ENCODE peak calls at places on chromosomes 6 and 20, in eight cellular contexts. A, F, W, I, P, U, N and G are unnamed samples.

GRCh38 chr6:11824986-11825385 is 46.4 kb upstream of the ADTRP start:
- DNase-seq in F (peak; percentile 66), P (no peak), U (no peak), I (no peak), W (peak; percentile 12), N (peak; percentile 93), A (peak; percentile 56), G (no peak)

GRCh38 chr6:80531676-80532619 is 425.5 kb downstream of the BCKDHB start:
- DNase-seq in W (peak; percentile 30), U (no peak), P (no peak), I (no peak), A (peak; percentile 61), F (no peak), N (no peak), G (no peak)

GRCh38 chr20:49097159-49097558 is 51.0 kb downstream of the CSE1L start:
- DNase-seq in P (no peak), N (no peak), W (no peak), I (no peak), U (no peak), F (no peak), A (no peak), G (no peak)

GRCh38 chr6:7201732-7202541 is 94.2 kb downstream of the RREB1 start:
- DNase-seq in W (no peak), I (no peak), N (peak; percentile 84), P (no peak), F (peak; percentile 83), U (peak; percentile 51), A (no peak), G (no peak)

GRCh38 chr6:39357998-39358686 is 35.6 kb upstream of the KCNK16 start:
- DNase-seq in U (peak; percentile 67), F (no peak), W (peak; percentile 82), I (no peak), A (peak; percentile 73), P (no peak), N (peak; percentile 23), G (peak; percentile 43)

GRCh38 chr6:11783524-11784064 is 5.0 kb upstream of the ADTRP start:
- DNase-seq in I (no peak), A (no peak), N (no peak), W (no peak), P (no peak), F (no peak), U (no peak), G (no peak)

GRCh38 chr6:3232017-3232838 is 4.8 kb upstream of the TUBB2B start:
- DNase-seq in I (no peak), P (no peak), W (no peak), A (no peak), F (no peak), U (no peak), N (no peak), G (no peak)

GRCh38 chr6:143513410-143513809 is 1.9 kb upstream of the FUCA2 start:
- DNase-seq in U (peak; percentile 44), F (no peak), I (peak; percentile 31), N (peak; percentile 51), P (no peak), W (peak; percentile 16), A (no peak), G (peak; percentile 41)

GRCh38 chr20:53930651-53931504 is 139.5 kb downstream of the BCAS1 start:
- DNase-seq in W (peak; percentile 55), N (peak; percentile 62), I (no peak), A (no peak), P (no peak), F (no peak), U (no peak), G (no peak)

GRCh38 chr6:894274-894673 is 201.3 kb upstream of the EXOC2 start:
- DNase-seq in F (no peak), U (no peak), A (no peak), P (no peak), W (no peak), I (no peak), N (no peak), G (no peak)
- TF ChIP-seq CTCF in F (peak; percentile 43), U (no peak), A (no peak), P (no peak), W (peak; percentile 15), I (no peak), N (no peak), G (no peak)

GRCh38 chr6:107657755-107658461 is 166.2 kb downstream of the SCML4 start:
- DNase-seq in I (peak; percentile 29), U (peak; percentile 39), W (peak; percentile 40), N (peak; percentile 97), A (no peak), P (no peak), F (peak; percentile 91), G (no peak)
- TF ChIP-seq CTCF in I (no peak), U (no peak), W (peak; percentile 3), N (peak; percentile 39), A (no peak), P (no peak), F (peak; percentile 11), G (no peak)

GRCh38 chr6:26028753-26029569 is 58.3 kb upstream of the HFE start:
- DNase-seq in P (no peak), I (no peak), A (no peak), F (no peak), U (no peak), N (no peak), W (no peak), G (no peak)

GRCh38 chr6:26025894-26026832 is 61.1 kb upstream of the HFE start:
- DNase-seq in W (peak; percentile 97), F (peak; percentile 79), I (peak; percentile 74), A (peak; percentile 92), N (peak; percentile 97), P (peak; percentile 94), U (peak; percentile 97), G (peak; percentile 98)

GRCh38 chr6:26028212-26028752 is 58.9 kb upstream of the HFE start:
- DNase-seq in A (no peak), W (no peak), P (no peak), N (no peak), F (no peak), U (no peak), I (no peak), G (no peak)

GRCh38 chr6:26026833-26027490 is 60.3 kb upstream of the HFE start:
- DNase-seq in P (peak; percentile 90), N (peak; percentile 99), W (peak; percentile 97), F (peak; percentile 91), U (peak; percentile 93), A (peak; percentile 91), I (peak; percentile 91), G (peak; percentile 97)

DNA sequence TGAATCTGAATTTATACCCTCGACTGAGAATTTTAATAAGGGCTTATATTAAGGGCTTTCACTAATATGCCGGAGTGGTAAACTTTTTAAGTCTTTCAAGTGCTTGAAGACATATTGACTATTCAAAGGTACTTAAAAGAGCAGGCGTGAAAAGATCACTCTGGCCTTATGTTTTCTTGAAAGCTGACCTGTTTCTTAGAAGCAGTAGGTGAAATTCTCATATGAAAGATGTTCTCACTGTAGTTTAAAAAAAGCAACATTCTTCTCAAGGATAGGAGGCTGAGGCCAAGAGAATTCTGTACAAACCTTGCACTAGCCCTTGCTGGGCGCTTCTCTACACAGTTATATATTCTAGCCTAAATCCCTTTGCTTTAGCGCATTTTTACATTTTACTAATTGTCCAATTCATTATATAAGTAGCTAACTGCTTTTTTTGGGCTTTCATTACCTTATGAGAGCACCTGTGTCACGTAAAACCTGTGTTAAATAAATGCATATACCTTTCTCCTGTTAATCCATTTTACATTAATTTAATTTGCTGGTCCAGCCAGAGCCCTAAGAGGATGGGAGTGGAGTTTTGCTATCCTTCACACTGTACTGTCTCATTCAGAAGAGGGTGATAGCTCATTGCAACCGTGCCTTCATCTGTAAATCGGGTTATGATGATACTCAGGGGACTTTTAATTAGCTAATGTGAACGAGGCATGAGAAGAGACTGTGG is 59.6 kb upstream of the HFE start:
- DNase-seq in U (no peak), A (no peak), P (no peak), N (no peak), I (no peak), F (no peak), W (no peak), G (no peak)
- TF ChIP-seq CTCF in U (no peak), A (no peak), P (no peak), N (no peak), I (no peak), F (no peak), W (no peak), G (no peak)

DNA sequence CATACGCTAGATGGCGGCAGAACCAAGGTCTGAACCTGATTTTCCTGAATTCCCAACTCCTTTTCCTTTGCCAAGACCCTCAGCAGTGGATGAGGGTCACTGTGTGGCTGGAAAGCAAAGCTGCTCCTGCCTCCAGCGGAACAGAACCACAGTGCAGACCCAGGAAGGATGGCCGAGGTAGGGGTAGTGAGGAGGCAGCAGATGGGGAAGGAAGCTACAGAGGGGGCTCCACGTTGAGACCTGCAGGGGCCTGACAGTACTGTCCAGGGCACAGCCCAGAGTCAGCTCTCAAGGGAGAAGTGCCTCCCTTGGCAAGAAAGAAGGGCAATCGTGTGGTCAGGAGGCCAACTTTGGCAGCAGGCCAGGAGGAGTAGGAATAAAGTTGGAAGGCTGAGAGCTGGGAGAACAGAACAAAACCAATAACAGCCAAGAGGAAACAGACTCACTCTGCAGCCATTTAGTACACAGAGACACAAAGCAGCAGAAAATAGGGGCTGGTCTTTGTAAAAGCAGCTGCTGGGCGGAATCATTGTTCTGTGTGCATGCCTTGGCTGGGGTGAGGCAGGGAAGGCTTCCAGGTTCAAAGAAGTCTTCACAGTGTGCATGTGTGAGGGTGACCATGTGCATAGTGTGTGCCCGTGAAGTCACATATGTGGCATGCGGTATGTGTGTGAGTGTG is 3.1 kb downstream of the GABRR2 start:
- DNase-seq in I (no peak), U (peak; percentile 75), W (peak; percentile 83), P (peak; percentile 58), F (no peak), A (peak; percentile 72), N (no peak), G (peak; percentile 43)
- TF ChIP-seq CTCF in I (no peak), U (no peak), W (peak; percentile 70), P (no peak), F (no peak), A (peak; percentile 65), N (no peak), G (no peak)

GRCh38 chr6:166830891-166831363 is 125.4 kb downstream of the RNASET2 start:
- DNase-seq in U (no peak), A (no peak), I (no peak), P (no peak), N (no peak), F (no peak), W (no peak), G (no peak)
- TF ChIP-seq CTCF in U (no peak), A (no peak), I (no peak), P (no peak), N (no peak), F (no peak), W (no peak), G (no peak)

DNA sequence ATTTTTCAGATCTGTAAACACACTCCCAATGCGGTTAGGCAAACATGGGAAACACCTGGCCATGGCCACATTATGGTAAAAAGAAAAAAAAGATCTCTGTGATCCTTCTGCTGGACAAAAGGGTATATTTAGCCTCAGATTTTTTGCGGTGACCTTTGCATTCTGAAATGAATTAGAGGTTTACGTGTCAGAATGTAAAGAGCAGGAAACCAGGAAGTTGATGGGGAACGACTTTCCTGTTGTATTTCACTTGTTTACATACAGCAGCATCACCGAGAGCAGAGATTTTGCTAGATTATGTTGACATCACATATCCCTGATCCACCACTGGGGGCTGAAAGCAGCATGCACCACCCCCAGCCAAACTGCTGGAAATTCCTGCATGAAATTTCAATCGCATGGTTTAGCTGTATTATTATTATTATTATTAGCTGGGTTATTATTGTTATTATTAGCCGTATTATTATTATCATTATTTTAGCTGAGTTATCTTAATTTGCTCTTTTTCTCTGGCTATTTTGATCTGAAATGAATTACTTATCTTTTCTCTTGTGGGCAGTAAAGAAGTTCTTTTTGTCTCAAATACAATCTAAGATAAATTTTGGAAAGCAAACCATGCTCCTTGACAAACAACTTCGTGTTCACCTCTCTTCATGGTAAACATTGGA is 189.4 kb downstream of the ZFP64 start:
- DNase-seq in F (no peak), A (no peak), I (no peak), W (no peak), U (no peak), P (no peak), N (no peak), G (peak; percentile 33)
- TF ChIP-seq CTCF in F (no peak), A (peak; percentile 39), I (no peak), W (peak; percentile 22), U (no peak), P (no peak), N (no peak), G (no peak)